ENCODE peak calls at places on chromosomes 1 and 21, in five cellular contexts. One of them, this sample, is unnamed.

GRCh38 chr1:54971317-54971791 is 9.1 kb upstream of the TMEM61 start:
- DNase-seq in tibial artery: no peak
- DNase-seq in RWPE2: no peak
- DNase-seq in activated CD8-positive, alpha-beta memory T cell treated with anti-CD3 and anti-CD28 coated beads for 24 hours: no peak
- DNase-seq in astrocyte: peak; percentile 42
- DNase-seq in this sample: peak; percentile 67

GRCh38 chr1:9437931-9438330 is 101.3 kb upstream of the SLC25A33 start:
- DNase-seq in tibial artery: peak; percentile 93
- DNase-seq in RWPE2: no peak
- DNase-seq in activated CD8-positive, alpha-beta memory T cell treated with anti-CD3 and anti-CD28 coated beads for 24 hours: no peak
- DNase-seq in astrocyte: peak; percentile 67
- DNase-seq in this sample: no peak

GRCh38 chr1:48776400-48777218 is at the start of gene BEND5:
- DNase-seq in tibial artery: peak; percentile 31
- DNase-seq in RWPE2: no peak
- DNase-seq in activated CD8-positive, alpha-beta memory T cell treated with anti-CD3 and anti-CD28 coated beads for 24 hours: peak; percentile 77
- DNase-seq in astrocyte: peak; percentile 39
- DNase-seq in this sample: no peak

GRCh38 chr1:147496571-147496970 is 44.7 kb upstream of the BCL9 start:
- DNase-seq in tibial artery: no peak
- DNase-seq in RWPE2: no peak
- DNase-seq in activated CD8-positive, alpha-beta memory T cell treated with anti-CD3 and anti-CD28 coated beads for 24 hours: no peak
- DNase-seq in astrocyte: peak; percentile 35
- DNase-seq in this sample: no peak

GRCh38 chr1:236685917-236686814 is at the start of gene ACTN2:
- DNase-seq in tibial artery: no peak
- DNase-seq in RWPE2: no peak
- DNase-seq in activated CD8-positive, alpha-beta memory T cell treated with anti-CD3 and anti-CD28 coated beads for 24 hours: peak; percentile 78
- DNase-seq in astrocyte: no peak
- DNase-seq in this sample: no peak

GRCh38 chr1:8679411-8679800 is 138.0 kb downstream of the RERE start:
- DNase-seq in tibial artery: no peak
- DNase-seq in RWPE2: no peak
- DNase-seq in activated CD8-positive, alpha-beta memory T cell treated with anti-CD3 and anti-CD28 coated beads for 24 hours: no peak
- DNase-seq in astrocyte: peak; percentile 50
- DNase-seq in this sample: no peak

GRCh38 chr1:197620660-197621273 is 154.5 kb downstream of the DENND1B start:
- DNase-seq in tibial artery: no peak
- DNase-seq in RWPE2: no peak
- DNase-seq in activated CD8-positive, alpha-beta memory T cell treated with anti-CD3 and anti-CD28 coated beads for 24 hours: no peak
- DNase-seq in astrocyte: no peak
- DNase-seq in this sample: no peak

GRCh38 chr1:109280768-109281356 is 2.1 kb downstream of the PSRC1 start:
- DNase-seq in tibial artery: no peak
- DNase-seq in RWPE2: no peak
- DNase-seq in activated CD8-positive, alpha-beta memory T cell treated with anti-CD3 and anti-CD28 coated beads for 24 hours: no peak
- DNase-seq in astrocyte: no peak
- DNase-seq in this sample: no peak

GRCh38 chr21:39316062-39316461 is 2.6 kb upstream of the BRWD1 start:
- DNase-seq in tibial artery: no peak
- DNase-seq in RWPE2: no peak
- DNase-seq in activated CD8-positive, alpha-beta memory T cell treated with anti-CD3 and anti-CD28 coated beads for 24 hours: no peak
- DNase-seq in astrocyte: no peak
- DNase-seq in this sample: no peak

GRCh38 chr1:83029916-83030315 is 969.0 kb downstream of the TTLL7 start:
- DNase-seq in tibial artery: no peak
- DNase-seq in RWPE2: no peak
- DNase-seq in activated CD8-positive, alpha-beta memory T cell treated with anti-CD3 and anti-CD28 coated beads for 24 hours: no peak
- DNase-seq in astrocyte: peak; percentile 1
- DNase-seq in this sample: no peak

GRCh38 chr1:71918630-71919029 is 363.7 kb downstream of the NEGR1 start:
- DNase-seq in tibial artery: no peak
- DNase-seq in RWPE2: no peak
- DNase-seq in activated CD8-positive, alpha-beta memory T cell treated with anti-CD3 and anti-CD28 coated beads for 24 hours: no peak
- DNase-seq in astrocyte: no peak
- DNase-seq in this sample: no peak

GRCh38 chr1:112423207-112423606 is 27.2 kb downstream of the CTTNBP2NL start:
- DNase-seq in tibial artery: no peak
- DNase-seq in RWPE2: no peak
- DNase-seq in activated CD8-positive, alpha-beta memory T cell treated with anti-CD3 and anti-CD28 coated beads for 24 hours: no peak
- DNase-seq in astrocyte: no peak
- DNase-seq in this sample: no peak

GRCh38 chr1:200925821-200926220 is 31.1 kb downstream of the INAVA start:
- DNase-seq in tibial artery: no peak
- DNase-seq in RWPE2: no peak
- DNase-seq in activated CD8-positive, alpha-beta memory T cell treated with anti-CD3 and anti-CD28 coated beads for 24 hours: no peak
- DNase-seq in astrocyte: peak; percentile 40
- DNase-seq in this sample: no peak

GRCh38 chr1:209876091-209876800 is 48.5 kb downstream of the UTP25 start:
- DNase-seq in tibial artery: no peak
- DNase-seq in RWPE2: no peak
- DNase-seq in activated CD8-positive, alpha-beta memory T cell treated with anti-CD3 and anti-CD28 coated beads for 24 hours: no peak
- DNase-seq in astrocyte: peak; percentile 41
- DNase-seq in this sample: no peak

GRCh38 chr1:234331511-234331910 is 41.7 kb upstream of the COA6 start:
- DNase-seq in tibial artery: no peak
- DNase-seq in RWPE2: no peak
- DNase-seq in activated CD8-positive, alpha-beta memory T cell treated with anti-CD3 and anti-CD28 coated beads for 24 hours: no peak
- DNase-seq in astrocyte: no peak
- DNase-seq in this sample: no peak

GRCh38 chr1:232984577-232985425 is 34.4 kb downstream of the NTPCR start:
- DNase-seq in tibial artery: no peak
- DNase-seq in RWPE2: no peak
- DNase-seq in activated CD8-positive, alpha-beta memory T cell treated with anti-CD3 and anti-CD28 coated beads for 24 hours: peak; percentile 17
- DNase-seq in astrocyte: no peak
- DNase-seq in this sample: peak; percentile 75

GRCh38 chr21:41894922-41895557 is 15.9 kb upstream of the PRDM15 start:
- DNase-seq in tibial artery: no peak
- DNase-seq in RWPE2: no peak
- DNase-seq in activated CD8-positive, alpha-beta memory T cell treated with anti-CD3 and anti-CD28 coated beads for 24 hours: no peak
- DNase-seq in astrocyte: peak; percentile 96
- DNase-seq in this sample: no peak

GRCh38 chr1:203144661-203145060 is 17.1 kb downstream of the ADORA1 start:
- DNase-seq in tibial artery: no peak
- DNase-seq in RWPE2: no peak
- DNase-seq in activated CD8-positive, alpha-beta memory T cell treated with anti-CD3 and anti-CD28 coated beads for 24 hours: no peak
- DNase-seq in astrocyte: no peak
- DNase-seq in this sample: no peak

GRCh38 chr1:44786138-44786840 is 1.7 kb downstream of the BEST4 start:
- DNase-seq in tibial artery: no peak
- DNase-seq in RWPE2: no peak
- DNase-seq in activated CD8-positive, alpha-beta memory T cell treated with anti-CD3 and anti-CD28 coated beads for 24 hours: peak; percentile 94
- DNase-seq in astrocyte: peak; percentile 60
- DNase-seq in this sample: no peak

GRCh38 chr1:98053471-98054366 is 132.9 kb upstream of the DPYD start:
- DNase-seq in tibial artery: peak; percentile 48
- DNase-seq in RWPE2: peak; percentile 64
- DNase-seq in activated CD8-positive, alpha-beta memory T cell treated with anti-CD3 and anti-CD28 coated beads for 24 hours: peak; percentile 86
- DNase-seq in astrocyte: peak; percentile 71
- DNase-seq in this sample: no peak

GRCh38 chr1:47742890-47743760 is 254.1 kb downstream of the TRABD2B start:
- DNase-seq in tibial artery: no peak
- DNase-seq in RWPE2: no peak
- DNase-seq in activated CD8-positive, alpha-beta memory T cell treated with anti-CD3 and anti-CD28 coated beads for 24 hours: peak; percentile 11
- DNase-seq in astrocyte: no peak
- DNase-seq in this sample: no peak

GRCh38 chr1:77218477-77219165 is 609 bp downstream of the PIGK start:
- DNase-seq in tibial artery: no peak
- DNase-seq in RWPE2: no peak
- DNase-seq in activated CD8-positive, alpha-beta memory T cell treated with anti-CD3 and anti-CD28 coated beads for 24 hours: no peak
- DNase-seq in astrocyte: peak; percentile 19
- DNase-seq in this sample: no peak